ENCODE peak calls at places on chromosomes 12 and 14, in seven cellular contexts. R, V, A, D, W, U and C are unnamed samples.

GRCh38 chr14:102518063-102518648 is 8.6 kb upstream of the ANKRD9 start:
- DNase-seq in R (no peak), V (no peak), A (no peak), D (no peak), W (no peak), U (no peak), C (peak)

GRCh38 chr12:53561590-53561953 is 54.3 kb upstream of the NPFF start:
- DNase-seq in R (peak), V (no peak), A (no peak), D (peak), W (no peak), U (no peak), C (no peak)

GRCh38 chr12:65896743-65897142 is 72.5 kb downstream of the HMGA2 start:
- DNase-seq in R (no peak), V (no peak), A (no peak), D (no peak), W (no peak), U (no peak), C (no peak)

GRCh38 chr14:105350450-105351244 is 36.1 kb downstream of the PACS2 start:
- DNase-seq in R (no peak), V (no peak), A (no peak), D (no peak), W (no peak), U (no peak), C (no peak)

GRCh38 chr14:59215353-59215752 is 26.9 kb downstream of the DAAM1 start:
- DNase-seq in R (no peak), V (no peak), A (no peak), D (peak), W (peak), U (peak), C (no peak)

GRCh38 chr14:22391908-22392307 is 197.1 kb downstream of the DAD1 start:
- DNase-seq in R (peak), V (peak), A (no peak), D (peak), W (peak), U (no peak), C (peak)

GRCh38 chr14:61671086-61671485 is 24.2 kb upstream of the HIF1A start:
- DNase-seq in R (no peak), V (no peak), A (no peak), D (no peak), W (no peak), U (no peak), C (no peak)

GRCh38 chr14:77314043-77314442 is 6.6 kb downstream of the POMT2 start:
- DNase-seq in R (peak), V (no peak), A (no peak), D (peak), W (no peak), U (no peak), C (no peak)

GRCh38 chr12:94649349-94650142 is 811 bp downstream of the TMCC3 start:
- DNase-seq in R (no peak), V (peak), A (no peak), D (peak), W (peak), U (peak), C (peak)

GRCh38 chr14:58243790-58244555 is 670 bp upstream of the PSMA3 start:
- DNase-seq in R (no peak), V (no peak), A (no peak), D (peak), W (peak), U (no peak), C (no peak)

GRCh38 chr12:30830751-30831150 is 76.0 kb upstream of the CAPRIN2 start:
- DNase-seq in R (no peak), V (no peak), A (no peak), D (no peak), W (no peak), U (no peak), C (peak)

GRCh38 chr14:37198273-37198598 is 499 bp downstream of the MIPOL1 start:
- DNase-seq in R (no peak), V (no peak), A (no peak), D (no peak), W (no peak), U (no peak), C (no peak)

GRCh38 chr14:100200311-100200710 is 38.6 kb upstream of the YY1 start:
- DNase-seq in R (no peak), V (no peak), A (no peak), D (no peak), W (no peak), U (no peak), C (no peak)

GRCh38 chr14:81406863-81407262 is 6.7 kb upstream of the STON2 start:
- DNase-seq in R (peak), V (no peak), A (no peak), D (peak), W (no peak), U (peak), C (no peak)